ENCODE peak calls at places on chromosome 1, in seven cellular contexts. C is tibial nerve; U is CD8-positive, alpha-beta memory T cell; I is nephron progenitor cell; J is KBM-7; T is HuH-7; M is bronchial epithelial cell. W is an unnamed sample.

GRCh38 chr1:37034301-37035013 is at the start of gene GRIK3:
- DNase-seq in J (no peak), M (no peak), T (no peak), C (no peak), U (no peak), I (peak; percentile 62), W (no peak)

GRCh38 chr1:185279571-185279970 is 37.5 kb downstream of the IVNS1ABP start:
- DNase-seq in J (no peak), T (no peak), I (no peak), M (peak; percentile 63), C (no peak), U (no peak), W (no peak)

GRCh38 chr1:9576903-9577302 is 11.8 kb upstream of the TMEM201 start:
- DNase-seq in U (no peak), I (no peak), J (no peak), T (no peak), C (no peak), M (no peak), W (peak; percentile 22)

GRCh38 chr1:27418326-27418761 is 25.9 kb downstream of the GPR3 start:
- DNase-seq in T (no peak), U (peak; percentile 21), M (peak; percentile 92), C (peak; percentile 61), I (no peak), J (no peak), W (peak; percentile 86)

GRCh38 chr1:46522184-46522968 is 29.1 kb downstream of the KNCN start:
- DNase-seq in M (peak; percentile 77), C (peak; percentile 45), T (no peak), I (no peak), J (peak; percentile 93), U (no peak), W (peak; percentile 73)

GRCh38 chr1:36879613-36880012 is 154.7 kb downstream of the GRIK3 start:
- DNase-seq in U (no peak), M (no peak), I (no peak), T (no peak), C (no peak), J (no peak), W (no peak)

GRCh38 chr1:165367375-165367993 is 11.0 kb upstream of the LMX1A start:
- DNase-seq in J (peak; percentile 66), U (peak; percentile 51), C (peak; percentile 95), T (peak; percentile 74), M (peak; percentile 67), I (peak; percentile 93), W (peak; percentile 74)

GRCh38 chr1:170985406-170985805 is 50.1 kb downstream of the MROH9 start:
- DNase-seq in T (no peak), M (no peak), I (no peak), C (no peak), J (no peak), U (no peak), W (no peak)

W was measured in natural killer cell treated with Interleukin-12 subunit alpha and Interleukin-12 subunit beta and Interleukin-15 and Interleukin-18, amount 100 ng/mL, for 72 hours.